ENCODE peak calls at places on chromosomes 2 and 18, in ten cellular contexts. M, O, A, C, J, V, X, S, G and T are unnamed samples.

GRCh38 chr2:95024306-95024880 is 1.1 kb upstream of the MAL start:
- DNase-seq in M (no peak), O (no peak), A (no peak), C (no peak), J (no peak), V (no peak), X (no peak), S (no peak), G (no peak), T (no peak)

GRCh38 chr2:62201307-62201706 is 5.4 kb downstream of the B3GNT2 start:
- DNase-seq in M (no peak), O (no peak), A (no peak), C (peak; percentile 41), J (peak; percentile 42), V (no peak), X (no peak), S (no peak), G (no peak), T (no peak)

GRCh38 chr18:4060427-4061281 is 394.5 kb downstream of the DLGAP1 start:
- DNase-seq in M (no peak), O (no peak), A (no peak), C (no peak), J (no peak), V (no peak), X (no peak), S (no peak), G (no peak), T (no peak)

GRCh38 chr2:1742680-1743395 is 1.5 kb downstream of the PXDN start:
- DNase-seq in M (peak; percentile 69), O (no peak), A (peak; percentile 85), C (no peak), J (peak; percentile 96), V (peak; percentile 91), X (peak; percentile 36), S (peak; percentile 83), G (peak; percentile 67), T (no peak)

GRCh38 chr2:112768432-112768831 is 4.0 kb upstream of the CKAP2L start:
- DNase-seq in M (no peak), O (no peak), A (no peak), C (no peak), J (peak; percentile 44), V (peak; percentile 78), X (no peak), S (no peak), G (no peak), T (no peak)

GRCh38 chr2:220068877-220069276 is 441.4 kb downstream of the SLC4A3 start:
- DNase-seq in M (no peak), O (no peak), A (no peak), C (no peak), J (no peak), V (no peak), X (no peak), S (no peak), G (no peak), T (no peak)

GRCh38 chr2:207432471-207432870 is 97.3 kb upstream of the CREB1 start:
- DNase-seq in M (no peak), O (no peak), A (no peak), C (peak; percentile 34), J (peak; percentile 58), V (no peak), X (no peak), S (no peak), G (no peak), T (no peak)

GRCh38 chr18:69617888-69618287 is 217.2 kb downstream of the DOK6 start:
- DNase-seq in M (no peak), O (no peak), A (no peak), C (peak; percentile 14), J (peak; percentile 73), V (no peak), X (no peak), S (no peak), G (no peak), T (no peak)

GRCh38 chr18:47754311-47755101 is 176.0 kb downstream of the SMAD2 start:
- DNase-seq in M (peak; percentile 62), O (peak; percentile 33), A (no peak), C (no peak), J (peak; percentile 38), V (peak; percentile 34), X (peak; percentile 48), S (peak; percentile 83), G (peak; percentile 26), T (peak; percentile 30)

GRCh38 chr18:23862071-23862470 is 152.5 kb upstream of the TTC39C start:
- DNase-seq in M (no peak), O (no peak), A (no peak), C (peak; percentile 88), J (peak; percentile 93), V (peak; percentile 88), X (no peak), S (no peak), G (no peak), T (no peak)

GRCh38 chr2:86440631-86441391 is at the start of gene KDM3A:
- DNase-seq in M (peak; percentile 100), O (peak; percentile 98), A (peak; percentile 99), C (peak; percentile 97), J (peak; percentile 100), V (peak; percentile 99), X (peak; percentile 99), S (peak; percentile 99), G (peak; percentile 93), T (peak; percentile 99)

GRCh38 chr2:86441789-86442641 is 844 bp downstream of the KDM3A start:
- DNase-seq in M (peak; percentile 87), O (peak; percentile 56), A (peak; percentile 20), C (no peak), J (peak; percentile 80), V (peak; percentile 43), X (peak; percentile 59), S (peak; percentile 48), G (peak; percentile 18), T (peak; percentile 78)

GRCh38 chr2:86441392-86441788 is 219 bp downstream of the KDM3A start:
- DNase-seq in M (no peak), O (no peak), A (no peak), C (no peak), J (no peak), V (no peak), X (no peak), S (no peak), G (no peak), T (no peak)

GRCh38 chr2:86442642-86443005 is 1.5 kb downstream of the KDM3A start:
- DNase-seq in M (peak; percentile 88), O (peak; percentile 44), A (peak; percentile 93), C (peak; percentile 75), J (peak; percentile 96), V (peak; percentile 87), X (peak; percentile 78), S (peak; percentile 63), G (peak; percentile 80), T (peak; percentile 65)

GRCh38 chr2:86439879-86440630 is 1.1 kb upstream of the KDM3A start:
- DNase-seq in M (no peak), O (no peak), A (no peak), C (no peak), J (no peak), V (no peak), X (no peak), S (no peak), G (no peak), T (peak; percentile 4)
- H3K4me3 ChIP-seq in M (peak overlapping the region; percentile 88), O (no peak overlapping the region), A (no peak overlapping the region), C (no peak overlapping the region), J (peak overlapping the region; percentile 78), V (no peak overlapping the region), X (peak overlapping the region; percentile 64), S (no peak overlapping the region), G (peak overlapping the region; percentile 5), T (no peak overlapping the region)

DNA sequence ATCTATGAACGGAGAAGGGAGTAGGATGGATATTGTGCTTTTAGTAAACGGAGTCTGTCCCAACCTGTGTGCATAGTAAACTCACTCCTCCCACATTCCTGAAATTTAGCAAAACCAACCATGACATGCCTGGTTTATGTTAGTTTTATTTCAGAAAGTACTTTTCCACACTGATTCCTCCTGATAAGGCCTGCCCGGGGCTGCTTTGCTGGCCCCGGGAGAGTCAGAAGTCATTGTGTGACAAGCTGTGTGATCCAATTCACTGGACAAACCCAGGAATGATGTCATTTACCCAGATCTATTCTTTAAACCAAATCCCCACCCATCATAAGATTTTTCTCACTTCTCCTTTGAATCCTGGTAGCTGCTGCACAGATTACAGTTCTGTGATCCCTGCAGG is 109.0 kb downstream of the SETBP1 start:
- DNase-seq in M (no peak), O (no peak), A (no peak), C (no peak), J (peak; percentile 56), V (no peak), X (no peak), S (peak; percentile 55), G (no peak), T (no peak)
- H3K4me3 ChIP-seq in M (no peak overlapping the region), O (no peak overlapping the region), A (no peak overlapping the region), C (no peak overlapping the region), J (no peak overlapping the region), V (no peak overlapping the region), X (no peak overlapping the region), S (no peak overlapping the region), G (no peak overlapping the region), T (no peak overlapping the region)

GRCh38 chr2:105144128-105144940 is 97.2 kb upstream of the GPR45 start:
- DNase-seq in M (no peak), O (no peak), A (no peak), C (no peak), J (peak; percentile 3), V (no peak), X (no peak), S (peak; percentile 15), G (no peak), T (no peak)
- H3K4me3 ChIP-seq in M (peak overlapping the region; percentile 40), O (no peak overlapping the region), A (peak overlapping the region; percentile 31), C (peak overlapping the region; percentile 18), J (peak overlapping the region; percentile 63), V (no peak overlapping the region), X (peak overlapping the region; percentile 39), S (peak overlapping the region; percentile 79), G (peak overlapping the region; percentile 53), T (peak overlapping the region; percentile 3)

GRCh38 chr2:233853353-233853752 is 982 bp downstream of the HJURP start:
- DNase-seq in M (peak; percentile 34), O (no peak), A (no peak), C (no peak), J (peak; percentile 24), V (peak; percentile 18), X (no peak), S (no peak), G (no peak), T (no peak)
- H3K4me3 ChIP-seq in M (peak overlapping the region; percentile 68), O (peak overlapping the region; percentile 75), A (no peak overlapping the region), C (peak overlapping the region; percentile 90), J (peak overlapping the region; percentile 95), V (peak overlapping the region; percentile 98), X (peak overlapping the region; percentile 55), S (peak overlapping the region; percentile 91), G (peak overlapping the region; percentile 76), T (peak overlapping the region; percentile 94)

DNA sequence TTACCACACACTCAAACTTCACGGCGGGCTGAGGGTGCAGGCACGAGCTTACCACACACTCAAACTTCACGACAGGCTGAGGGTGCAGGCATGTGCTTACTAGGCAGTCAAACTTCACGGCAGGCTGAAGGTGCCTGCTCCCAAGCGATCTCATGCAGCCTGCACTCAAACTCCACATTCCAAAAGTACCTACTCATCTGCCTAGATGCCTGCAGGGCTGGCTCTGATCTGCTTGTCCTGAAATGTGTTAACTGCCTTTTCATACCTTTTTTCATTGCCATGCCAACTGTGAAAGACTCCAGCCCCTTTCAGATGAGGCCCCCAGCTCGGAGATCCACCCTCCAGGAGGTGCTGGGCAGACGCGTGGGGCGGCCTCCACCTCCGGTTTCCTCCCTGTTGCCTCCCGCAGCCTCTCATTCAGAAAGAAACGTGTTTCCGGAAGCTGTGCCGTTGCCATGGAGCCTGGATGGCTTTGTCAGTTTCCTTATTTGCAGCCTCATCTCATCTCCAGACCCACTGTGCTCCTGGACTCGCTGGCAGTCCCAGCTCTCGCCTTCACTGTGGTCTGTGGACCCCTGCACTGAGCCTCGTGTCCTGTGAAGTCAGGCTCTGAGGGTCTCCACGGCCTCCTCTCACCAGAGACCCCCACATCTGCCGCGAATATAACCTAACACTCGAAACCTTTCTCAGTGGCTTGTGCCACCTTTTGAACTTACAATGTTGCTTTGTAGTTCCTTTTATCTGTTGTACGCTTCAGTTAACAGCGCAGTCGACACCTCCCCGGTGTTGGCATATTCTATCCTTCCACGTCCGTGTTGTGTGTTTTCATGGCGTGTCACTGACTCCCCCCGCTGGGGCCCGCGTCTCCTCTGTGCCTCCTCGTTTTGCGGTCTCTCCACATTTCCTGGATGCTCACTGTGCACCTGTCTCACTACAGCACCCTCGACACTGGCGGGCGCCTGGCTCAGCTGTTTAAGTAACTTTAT is 106.1 kb upstream of the ALKAL2 start:
- DNase-seq in M (peak; percentile 81), O (peak; percentile 49), A (no peak), C (peak; percentile 3), J (peak; percentile 40), V (peak; percentile 88), X (no peak), S (no peak), G (no peak), T (peak; percentile 45)
- H3K4me3 ChIP-seq in M (no peak overlapping the region), O (peak overlapping the region; percentile 36), A (no peak overlapping the region), C (no peak overlapping the region), J (no peak overlapping the region), V (peak overlapping the region; percentile 32), X (no peak overlapping the region), S (no peak overlapping the region), G (no peak overlapping the region), T (no peak overlapping the region)